ENCODE peak calls at places on chromosomes 2 and 18, in seven cellular contexts. D is pancreas, N is H9, W is tibial artery, I is GM13976, A is uterus, P is WTC11. E is an unnamed sample.

GRCh38 chr2:190404487-190404886 is 3.7 kb upstream of the MFSD6 start:
- DNase-seq in P (no peak), I (no peak), N (no peak), A (no peak), W (no peak), D (no peak), E (no peak)

GRCh38 chr2:225100269-225100668 is 58.0 kb upstream of the DOCK10 start:
- DNase-seq in I (no peak), D (no peak), W (no peak), A (no peak), N (no peak), P (no peak), E (no peak)

GRCh38 chr2:163604941-163605555 is 130.8 kb downstream of the FIGN start:
- DNase-seq in A (no peak), D (no peak), I (no peak), N (no peak), W (no peak), P (no peak), E (no peak)

GRCh38 chr2:121211689-121212151 is 73.3 kb downstream of the TFCP2L1 start:
- DNase-seq in P (no peak), A (no peak), D (no peak), N (no peak), I (no peak), W (no peak), E (no peak)

GRCh38 chr18:11366410-11366809 is 217.0 kb upstream of the PIEZO2 start:
- DNase-seq in N (no peak), W (no peak), I (no peak), P (no peak), A (no peak), D (no peak), E (no peak)

GRCh38 chr2:176188218-176188968 is at the start of gene HOXD1:
- DNase-seq in D (peak; percentile 24), N (peak; percentile 81), I (peak; percentile 65), A (peak; percentile 50), W (no peak), P (peak; percentile 70), E (peak; percentile 82)

GRCh38 chr2:101981484-101981883 is 10.3 kb upstream of the IL1R2 start:
- DNase-seq in I (no peak), A (no peak), P (no peak), D (no peak), W (no peak), N (no peak), E (no peak)

GRCh38 chr18:36539674-36540073 is 242.2 kb downstream of the FHOD3 start:
- DNase-seq in A (no peak), W (no peak), N (no peak), I (no peak), D (no peak), P (no peak), E (no peak)

GRCh38 chr2:222318712-222319575 is 20.1 kb upstream of the PAX3 start:
- DNase-seq in D (no peak), A (peak; percentile 58), P (peak; percentile 32), I (peak; percentile 77), W (no peak), N (no peak), E (peak; percentile 71)

GRCh38 chr2:27085670-27086089 is 892 bp upstream of the KHK start:
- DNase-seq in P (peak; percentile 61), N (peak; percentile 71), I (peak; percentile 69), D (peak; percentile 66), W (peak; percentile 94), A (peak; percentile 80), E (peak; percentile 54)

GRCh38 chr18:73279499-73279898 is 411.7 kb upstream of the NETO1 start:
- DNase-seq in N (no peak), A (no peak), P (no peak), D (no peak), W (no peak), I (no peak), E (no peak)

GRCh38 chr18:71398530-71398929 is 1109.7 kb downstream of the SOCS6 start:
- DNase-seq in N (peak; percentile 59), D (no peak), P (no peak), I (no peak), W (no peak), A (no peak), E (peak; percentile 22)

GRCh38 chr18:59488899-59489298 is 129.8 kb upstream of the LMAN1 start:
- DNase-seq in D (no peak), N (no peak), A (no peak), I (peak; percentile 36), P (no peak), W (no peak), E (no peak)

GRCh38 chr2:207129821-207130220 is 35.9 kb downstream of the KLF7 start:
- DNase-seq in A (no peak), W (no peak), I (no peak), N (no peak), D (no peak), P (no peak), E (no peak)

GRCh38 chr2:15941483-15941853 is 1.1 kb downstream of the MYCN start:
- DNase-seq in P (peak; percentile 79), I (peak; percentile 31), W (no peak), N (peak; percentile 85), A (no peak), D (no peak), E (peak; percentile 69)

GRCh38 chr2:64711260-64711659 is 57.5 kb upstream of the SERTAD2 start:
- DNase-seq in N (no peak), P (no peak), W (no peak), I (no peak), A (no peak), D (no peak), E (no peak)

GRCh38 chr2:61585383-61585782 is 47.2 kb upstream of the XPO1 start:
- DNase-seq in W (no peak), N (no peak), P (no peak), A (no peak), I (peak; percentile 60), D (no peak), E (no peak)

GRCh38 chr18:70454705-70455322 is 166.0 kb downstream of the SOCS6 start:
- DNase-seq in W (no peak), P (no peak), N (no peak), D (peak; percentile 26), A (no peak), I (peak; percentile 56), E (peak; percentile 30)

GRCh38 chr2:84276585-84277255 is 182.4 kb downstream of the SUCLG1 start:
- DNase-seq in W (no peak), A (no peak), P (no peak), I (no peak), N (no peak), D (no peak), E (no peak)

GRCh38 chr2:25279091-25279651 is 62.6 kb downstream of the DNMT3A start:
- DNase-seq in A (peak; percentile 66), I (peak; percentile 85), P (no peak), D (no peak), N (no peak), W (peak; percentile 83), E (no peak)

GRCh38 chr2:2827691-2828315 is 496.7 kb upstream of the MYT1L start:
- DNase-seq in A (peak; percentile 1), D (no peak), W (peak; percentile 48), N (peak; percentile 10), P (no peak), I (no peak), E (no peak)

GRCh38 chr2:232444409-232445148 is 11.4 kb upstream of the ALPI start:
- DNase-seq in N (peak; percentile 79), P (peak; percentile 71), D (peak; percentile 48), W (peak; percentile 60), A (no peak), I (peak; percentile 80), E (peak; percentile 56)
- TF ChIP-seq CTCF in N (peak; percentile 76), P (peak; percentile 42), D (peak; percentile 39), W (no peak), A (no peak), I (peak; percentile 69), E (peak; percentile 53)

GRCh38 chr2:173935305-173935704 is 29.9 kb downstream of the SP3 start:
- DNase-seq in N (no peak), P (no peak), I (no peak), W (no peak), A (no peak), D (no peak), E (no peak)

GRCh38 chr2:173931751-173932150 is 33.4 kb downstream of the SP3 start:
- DNase-seq in D (no peak), I (no peak), A (no peak), P (no peak), W (no peak), N (no peak), E (no peak)

GRCh38 chr2:173938700-173939384 is 26.3 kb downstream of the SP3 start:
- DNase-seq in D (no peak), P (no peak), W (no peak), A (no peak), N (no peak), I (no peak), E (no peak)

GRCh38 chr2:173929441-173929840 is 35.7 kb downstream of the SP3 start:
- DNase-seq in W (no peak), N (no peak), D (no peak), A (no peak), P (no peak), I (no peak), E (no peak)

GRCh38 chr2:173934895-173935294 is 30.3 kb downstream of the SP3 start:
- DNase-seq in A (no peak), N (no peak), P (no peak), I (no peak), D (no peak), W (no peak), E (no peak)
- TF ChIP-seq CTCF in A (no peak), N (no peak), P (no peak), I (no peak), D (no peak), W (no peak), E (no peak)

GRCh38 chr2:109105113-109105512 is 23.9 kb upstream of the SH3RF3 start:
- DNase-seq in D (no peak), N (no peak), W (no peak), P (no peak), A (no peak), I (no peak), E (no peak)

GRCh38 chr2:109098251-109098920 is 30.6 kb upstream of the SH3RF3 start:
- DNase-seq in P (no peak), A (no peak), N (no peak), I (no peak), D (no peak), W (no peak), E (no peak)

GRCh38 chr2:109098921-109099273 is 30.1 kb upstream of the SH3RF3 start:
- DNase-seq in W (no peak), D (no peak), P (no peak), N (no peak), A (no peak), I (no peak), E (no peak)

GRCh38 chr2:109103286-109103685 is 25.7 kb upstream of the SH3RF3 start:
- DNase-seq in W (no peak), N (no peak), I (no peak), D (no peak), P (no peak), A (no peak), E (no peak)

GRCh38 chr2:109102588-109103233 is 26.3 kb upstream of the SH3RF3 start:
- DNase-seq in I (no peak), N (peak; percentile 62), D (no peak), W (no peak), P (peak; percentile 16), A (no peak), E (no peak)
- TF ChIP-seq CTCF in I (no peak), N (no peak), D (no peak), W (no peak), P (no peak), A (no peak), E (no peak)

DNA sequence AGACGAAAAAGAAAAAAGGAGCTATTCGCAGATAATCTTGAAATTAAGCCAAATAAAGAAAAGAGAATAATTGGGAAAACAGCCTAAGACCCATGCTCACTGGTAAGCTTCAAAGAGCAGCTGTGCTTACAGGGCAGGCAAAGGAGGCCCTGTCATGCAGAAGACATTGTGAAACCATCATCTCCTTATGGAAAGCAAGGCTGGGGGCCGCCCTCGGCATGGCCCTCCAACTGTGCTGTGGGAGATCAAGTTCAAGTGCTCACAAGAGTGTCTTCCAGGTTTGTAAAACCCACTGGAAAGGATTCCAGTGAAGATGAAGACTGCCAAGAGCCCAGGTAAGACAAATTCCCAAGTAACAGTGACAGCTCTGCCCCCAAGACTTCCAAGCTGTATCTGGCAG is 32.2 kb downstream of the ACVR1 start:
- DNase-seq in W (no peak), P (no peak), D (no peak), N (no peak), A (no peak), I (no peak), E (no peak)
- TF ChIP-seq CTCF in W (no peak), P (no peak), D (no peak), N (no peak), A (no peak), I (no peak), E (no peak)